ENCODE peak calls at places on chromosomes 3 and 15, in four cellular contexts. N is colonic mucosa, B is sigmoid colon, X is cardiac fibroblast. L is an unnamed sample.

GRCh38 chr3:149224736-149225594 is 3.3 kb upstream of the CP start:
- DNase-seq in N (no peak), B (no peak), X (peak), L (peak)

GRCh38 chr3:27125821-27126501 is 243.2 kb downstream of the NEK10 start:
- DNase-seq in N (no peak), B (no peak), X (no peak), L (no peak)

GRCh38 chr15:56832125-56832524 is 86.3 kb upstream of the TCF12 start:
- DNase-seq in N (peak), B (peak), X (peak), L (no peak)

GRCh38 chr3:190058486-190059241 is 62.0 kb downstream of the P3H2 start:
- DNase-seq in N (no peak), B (no peak), X (peak), L (peak)

GRCh38 chr15:69346112-69346511 is 47.4 kb downstream of the PAQR5 start:
- DNase-seq in N (no peak), B (no peak), X (no peak), L (peak)

GRCh38 chr3:117600666-117601065 is 891.1 kb downstream of the TUSC7 start:
- DNase-seq in N (no peak), B (no peak), X (no peak), L (no peak)

GRCh38 chr3:186760141-186760813 is 23.1 kb upstream of the EIF4A2 start:
- DNase-seq in N (no peak), B (no peak), X (no peak), L (no peak)

GRCh38 chr3:189776163-189776824 is 145.1 kb downstream of the TP63 start:
- DNase-seq in N (no peak), B (no peak), X (no peak), L (no peak)

GRCh38 chr3:65246561-65246960 is 558.8 kb upstream of the ADAMTS9 start:
- DNase-seq in N (no peak), B (no peak), X (no peak), L (no peak)

GRCh38 chr3:181052256-181052655 is 62.7 kb upstream of the DNAJC19 start:
- DNase-seq in N (no peak), B (no peak), X (no peak), L (no peak)

GRCh38 chr15:79310985-79311900 is at the start of gene TMED3:
- DNase-seq in N (peak), B (peak), X (peak), L (peak)

GRCh38 chr15:39426552-39427532 is 154.0 kb upstream of the THBS1 start:
- DNase-seq in N (no peak), B (peak), X (peak), L (no peak)

GRCh38 chr15:58095415-58095814 is 29.9 kb upstream of the ALDH1A2 start:
- DNase-seq in N (no peak), B (no peak), X (no peak), L (no peak)

GRCh38 chr15:68578960-68579935 is at the start of gene CORO2B:
- DNase-seq in N (no peak), B (no peak), X (peak), L (peak)

GRCh38 chr3:94071713-94072284 is 8.9 kb downstream of the NSUN3 start:
- DNase-seq in N (no peak), B (no peak), X (no peak), L (no peak)

GRCh38 chr3:81216192-81216591 is 545.3 kb downstream of the GBE1 start:
- DNase-seq in N (no peak), B (no peak), X (peak), L (no peak)

GRCh38 chr15:87827126-87827525 is 429.4 kb downstream of the NTRK3 start:
- DNase-seq in N (no peak), B (no peak), X (peak), L (peak)

GRCh38 chr3:52070724-52071621 is 14.6 kb upstream of the DUSP7 start:
- DNase-seq in N (no peak), B (peak), X (no peak), L (no peak)

GRCh38 chr3:122986790-122987189 is 40.8 kb downstream of the SEMA5B start:
- DNase-seq in N (no peak), B (no peak), X (no peak), L (no peak)

GRCh38 chr15:99981839-99982658 is 248.8 kb upstream of the LYSMD4 start:
- DNase-seq in N (no peak), B (no peak), X (no peak), L (no peak)

DNA sequence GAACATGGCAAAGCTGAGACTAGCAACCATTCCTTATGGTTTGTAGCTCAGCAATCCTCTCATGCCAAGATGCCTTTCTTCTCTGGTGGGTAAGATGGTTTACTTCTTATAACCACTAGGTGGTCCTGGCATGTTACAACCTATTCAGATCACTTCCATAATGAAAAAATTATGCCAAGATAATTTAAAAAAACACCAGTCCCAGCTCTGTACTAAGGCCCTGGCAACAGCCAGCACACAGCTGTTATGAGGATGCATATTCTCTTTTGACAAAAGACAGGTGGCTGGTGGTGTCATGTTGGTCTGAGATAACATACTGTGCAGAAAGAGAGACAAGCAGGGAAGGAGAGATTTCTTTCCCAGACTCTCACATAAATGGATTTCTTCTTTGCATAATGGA is 65.7 kb upstream of the FRMD4B start:
- DNase-seq in N (no peak), B (no peak), X (peak), L (no peak)
- TF ChIP-seq CTCF in N (no peak), B (no peak), X (peak), L (peak)

GRCh38 chr3:42633544-42633943 is 20.0 kb upstream of the ZBTB47 start:
- DNase-seq in N (no peak), B (no peak), X (no peak), L (no peak)

GRCh38 chr3:42637001-42637400 is 16.5 kb upstream of the ZBTB47 start:
- DNase-seq in N (no peak), B (no peak), X (no peak), L (no peak)

GRCh38 chr3:42632146-42632545 is 21.4 kb upstream of the ZBTB47 start:
- DNase-seq in N (no peak), B (no peak), X (no peak), L (no peak)

GRCh38 chr3:42638339-42638842 is 15.1 kb upstream of the ZBTB47 start:
- DNase-seq in N (no peak), B (no peak), X (no peak), L (no peak)

DNA sequence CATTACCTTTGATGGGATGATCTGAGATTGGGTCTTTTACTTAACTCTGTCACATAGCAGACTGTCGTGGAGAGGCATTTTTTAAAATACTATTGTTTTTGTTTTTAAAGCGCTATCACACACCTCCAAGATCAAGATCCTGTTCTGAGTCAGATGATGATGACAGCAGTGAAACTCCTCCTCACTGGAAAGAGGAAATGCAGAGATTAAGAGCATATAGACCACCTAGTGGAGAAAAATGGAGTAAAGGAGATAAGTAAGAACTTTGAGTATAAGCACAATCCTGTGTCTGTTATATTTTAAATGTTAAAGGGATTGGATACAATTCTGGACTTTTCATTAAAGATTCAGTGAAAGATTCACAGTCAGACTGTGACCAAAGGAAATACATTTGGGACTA is 18.4 kb upstream of the ZBTB47 start:
- DNase-seq in N (no peak), B (no peak), X (peak), L (peak)
- TF ChIP-seq CTCF in N (no peak), B (no peak), X (peak), L (peak)

DNA sequence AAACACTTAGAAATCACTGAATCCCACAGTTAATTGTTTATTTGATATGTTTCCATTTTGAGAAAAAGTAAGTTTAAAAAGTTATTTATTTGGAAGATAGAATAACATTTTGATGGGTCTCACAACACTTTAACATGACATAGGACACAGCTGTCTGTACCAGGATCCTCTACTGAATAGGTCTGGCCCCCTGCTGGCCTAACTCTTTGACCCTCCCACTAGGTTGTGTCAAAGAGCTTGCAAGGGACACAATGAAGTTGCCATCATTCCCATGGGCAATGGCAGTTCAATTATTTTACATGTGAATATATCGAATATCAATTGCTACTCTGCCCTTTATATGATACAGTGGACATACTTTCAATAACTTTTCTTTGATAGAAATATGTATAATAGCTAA is 138.9 kb downstream of the EPHA3 start:
- DNase-seq in N (no peak), B (no peak), X (no peak), L (no peak)
- TF ChIP-seq CTCF in N (no peak), B (no peak), X (no peak), L (peak)

DNA sequence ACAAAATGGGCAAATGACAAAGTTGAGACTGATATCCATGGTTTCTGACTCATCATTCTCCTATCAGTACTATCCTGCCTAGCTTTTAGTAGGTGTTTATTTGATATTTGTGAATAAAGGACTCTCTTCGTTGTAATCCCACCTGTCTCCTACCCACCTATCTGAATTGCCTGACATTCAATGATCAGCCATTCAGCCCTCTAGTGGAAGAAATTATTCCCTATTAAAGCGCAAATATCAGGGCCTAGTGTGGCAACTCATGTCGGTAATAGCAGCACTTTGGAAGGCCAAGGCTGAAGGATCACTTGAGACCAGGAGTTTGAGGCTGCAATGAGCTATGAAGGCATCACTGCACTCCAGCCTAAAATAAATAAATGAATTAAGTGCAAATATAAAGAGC is 195.7 kb upstream of the SETMAR start:
- DNase-seq in N (no peak), B (no peak), X (no peak), L (no peak)
- TF ChIP-seq CTCF in N (no peak), B (no peak), X (no peak), L (no peak)

GRCh38 chr3:184129012-184129411 is 6.1 kb upstream of the EIF2B5 start:
- DNase-seq in N (peak), B (no peak), X (peak), L (peak)
- TF ChIP-seq CTCF in N (no peak), B (no peak), X (peak), L (peak)

DNA sequence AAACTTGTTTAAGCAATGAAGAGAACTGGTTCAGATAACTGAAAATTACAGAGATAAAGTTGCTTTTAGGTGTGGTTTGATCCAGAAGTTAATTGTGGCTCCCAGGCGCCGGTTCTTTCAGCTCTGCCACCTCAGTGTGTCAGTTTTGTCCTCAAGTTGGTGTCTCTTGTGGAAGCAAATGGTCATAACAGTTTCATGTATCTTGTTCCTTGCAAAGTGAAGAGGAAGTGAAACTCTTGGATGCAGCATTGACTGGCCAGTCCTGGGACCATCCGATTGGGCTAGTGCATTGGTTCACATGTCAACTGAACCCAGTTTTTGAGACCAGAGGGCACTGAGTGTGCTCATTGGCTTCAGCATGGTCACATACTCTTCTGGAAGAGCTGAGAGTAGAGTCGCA is 181.4 kb upstream of the GRM7 start:
- DNase-seq in N (no peak), B (no peak), X (no peak), L (no peak)
- TF ChIP-seq CTCF in N (no peak), B (no peak), X (no peak), L (no peak)

GRCh38 chr3:69417541-69418078 is 31.7 kb upstream of the FRMD4B start:
- DNase-seq in N (no peak), B (no peak), X (no peak), L (no peak)
- TF ChIP-seq CTCF in N (no peak), B (no peak), X (no peak), L (no peak)

GRCh38 chr3:183503738-183504137 is 51.8 kb downstream of the KLHL6 start:
- DNase-seq in N (no peak), B (no peak), X (no peak), L (no peak)
- TF ChIP-seq CTCF in N (no peak), B (no peak), X (no peak), L (no peak)

GRCh38 chr3:103609472-103609871 is 1174.7 kb downstream of the ZPLD1 start:
- DNase-seq in N (no peak), B (no peak), X (no peak), L (no peak)
- TF ChIP-seq CTCF in N (no peak), B (no peak), X (no peak), L (no peak)

GRCh38 chr3:12663311-12663935 is 494 bp downstream of the RAF1 start:
- DNase-seq in N (peak), B (peak), X (no peak), L (no peak)
- TF ChIP-seq CTCF in N (no peak), B (no peak), X (no peak), L (peak)